ENCODE peak calls at places on chromosomes 16 and 17, in seven cellular contexts. One of them, this sample, is unnamed.

GRCh38 chr17:82915010-82915696 is 75.3 kb upstream of the ZNF750 start:
- DNase-seq in nucleus accumbens: no peak
- DNase-seq in effector memory CD4-positive, alpha-beta T cell: no peak
- DNase-seq in dermis blood vessel endothelial cell: peak; percentile 18
- DNase-seq in hepatocyte: no peak
- DNase-seq in cardiac muscle cell: no peak
- DNase-seq in fibroblast of the aortic adventitia: no peak
- DNase-seq in this sample: no peak

GRCh38 chr16:3094289-3095027 is 4.6 kb downstream of the ZSCAN10 start:
- DNase-seq in nucleus accumbens: no peak
- DNase-seq in cardiac muscle cell: peak; percentile 53
- DNase-seq in dermis blood vessel endothelial cell: peak; percentile 83
- DNase-seq in fibroblast of the aortic adventitia: peak; percentile 46
- DNase-seq in effector memory CD4-positive, alpha-beta T cell: peak; percentile 22
- DNase-seq in hepatocyte: no peak
- DNase-seq in this sample: no peak

GRCh38 chr17:43316522-43317142 is 82.2 kb upstream of the ARL4D start:
- DNase-seq in hepatocyte: no peak
- DNase-seq in fibroblast of the aortic adventitia: peak; percentile 6
- DNase-seq in nucleus accumbens: no peak
- DNase-seq in cardiac muscle cell: peak; percentile 32
- DNase-seq in dermis blood vessel endothelial cell: no peak
- DNase-seq in effector memory CD4-positive, alpha-beta T cell: peak; percentile 22
- DNase-seq in this sample: no peak

GRCh38 chr16:62018301-62019060 is 17.8 kb downstream of the CDH8 start:
- DNase-seq in fibroblast of the aortic adventitia: no peak
- DNase-seq in dermis blood vessel endothelial cell: no peak
- DNase-seq in nucleus accumbens: no peak
- DNase-seq in hepatocyte: no peak
- DNase-seq in cardiac muscle cell: no peak
- DNase-seq in effector memory CD4-positive, alpha-beta T cell: no peak
- DNase-seq in this sample: no peak

GRCh38 chr16:73016488-73016830 is 31.5 kb downstream of the ZFHX3 start:
- DNase-seq in fibroblast of the aortic adventitia: no peak
- DNase-seq in effector memory CD4-positive, alpha-beta T cell: no peak
- DNase-seq in dermis blood vessel endothelial cell: peak; percentile 42
- DNase-seq in nucleus accumbens: no peak
- DNase-seq in hepatocyte: no peak
- DNase-seq in cardiac muscle cell: no peak
- DNase-seq in this sample: no peak

GRCh38 chr16:997440-998051 is 16.0 kb downstream of the SOX8 start:
- DNase-seq in cardiac muscle cell: peak; percentile 38
- DNase-seq in dermis blood vessel endothelial cell: peak; percentile 81
- DNase-seq in nucleus accumbens: peak; percentile 61
- DNase-seq in hepatocyte: peak; percentile 79
- DNase-seq in fibroblast of the aortic adventitia: peak; percentile 22
- DNase-seq in effector memory CD4-positive, alpha-beta T cell: peak; percentile 38
- DNase-seq in this sample: peak; percentile 19

GRCh38 chr16:80739523-80739922 is 64.9 kb downstream of the CDYL2 start:
- DNase-seq in dermis blood vessel endothelial cell: no peak
- DNase-seq in fibroblast of the aortic adventitia: no peak
- DNase-seq in effector memory CD4-positive, alpha-beta T cell: no peak
- DNase-seq in hepatocyte: no peak
- DNase-seq in nucleus accumbens: no peak
- DNase-seq in cardiac muscle cell: no peak
- DNase-seq in this sample: no peak

GRCh38 chr17:57259817-57260216 is 3.5 kb downstream of the MSI2 start:
- DNase-seq in hepatocyte: no peak
- DNase-seq in dermis blood vessel endothelial cell: no peak
- DNase-seq in cardiac muscle cell: no peak
- DNase-seq in fibroblast of the aortic adventitia: no peak
- DNase-seq in effector memory CD4-positive, alpha-beta T cell: no peak
- DNase-seq in nucleus accumbens: no peak
- DNase-seq in this sample: no peak

GRCh38 chr17:29640413-29640812 is 17.7 kb upstream of the CORO6 start:
- DNase-seq in dermis blood vessel endothelial cell: peak; percentile 76
- DNase-seq in cardiac muscle cell: no peak
- DNase-seq in nucleus accumbens: no peak
- DNase-seq in fibroblast of the aortic adventitia: peak; percentile 66
- DNase-seq in hepatocyte: no peak
- DNase-seq in effector memory CD4-positive, alpha-beta T cell: no peak
- DNase-seq in this sample: no peak

GRCh38 chr17:28507567-28508195 is 1.5 kb downstream of the FOXN1 start:
- DNase-seq in nucleus accumbens: no peak
- DNase-seq in fibroblast of the aortic adventitia: no peak
- DNase-seq in hepatocyte: no peak
- DNase-seq in effector memory CD4-positive, alpha-beta T cell: no peak
- DNase-seq in dermis blood vessel endothelial cell: no peak
- DNase-seq in cardiac muscle cell: no peak
- DNase-seq in this sample: no peak

GRCh38 chr17:40602445-40603443 is 37.5 kb upstream of the CCR7 start:
- DNase-seq in cardiac muscle cell: peak; percentile 51
- DNase-seq in effector memory CD4-positive, alpha-beta T cell: peak; percentile 22
- DNase-seq in hepatocyte: no peak
- DNase-seq in fibroblast of the aortic adventitia: no peak
- DNase-seq in nucleus accumbens: no peak
- DNase-seq in dermis blood vessel endothelial cell: no peak
- DNase-seq in this sample: peak; percentile 46